ENCODE peak calls at places on chromosomes 3 and 15, in six cellular contexts. One of them, this sample, is unnamed.

GRCh38 chr3:23987376-23987775 is 42.3 kb downstream of the NR1D2 start:
- DNase-seq in upper lobe of left lung: no peak
- DNase-seq in stimulated activated effector memory CD8-positive, alpha-beta T cell treated with anti-CD3 and anti-CD28 coated beads, Interleukin-12 subunit alpha, Interleukin-12 subunit beta, amount 100 ng/mL, for 72 hours: no peak
- DNase-seq in breast epithelium: no peak
- DNase-seq in testis: no peak
- DNase-seq in GM12865: no peak
- DNase-seq in this sample: no peak

GRCh38 chr15:71639531-71639930 is 170.8 kb upstream of the NR2E3 start:
- DNase-seq in upper lobe of left lung: no peak
- DNase-seq in stimulated activated effector memory CD8-positive, alpha-beta T cell treated with anti-CD3 and anti-CD28 coated beads, Interleukin-12 subunit alpha, Interleukin-12 subunit beta, amount 100 ng/mL, for 72 hours: no peak
- DNase-seq in breast epithelium: no peak
- DNase-seq in testis: no peak
- DNase-seq in GM12865: no peak
- DNase-seq in this sample: no peak

GRCh38 chr3:162643245-162643644 is 1146.6 kb downstream of the OTOL1 start:
- DNase-seq in upper lobe of left lung: no peak
- DNase-seq in stimulated activated effector memory CD8-positive, alpha-beta T cell treated with anti-CD3 and anti-CD28 coated beads, Interleukin-12 subunit alpha, Interleukin-12 subunit beta, amount 100 ng/mL, for 72 hours: no peak
- DNase-seq in breast epithelium: no peak
- DNase-seq in testis: no peak
- DNase-seq in GM12865: no peak
- DNase-seq in this sample: no peak

GRCh38 chr3:101042996-101043686 is 49.9 kb upstream of the ABI3BP start:
- DNase-seq in upper lobe of left lung: no peak
- DNase-seq in stimulated activated effector memory CD8-positive, alpha-beta T cell treated with anti-CD3 and anti-CD28 coated beads, Interleukin-12 subunit alpha, Interleukin-12 subunit beta, amount 100 ng/mL, for 72 hours: no peak
- DNase-seq in breast epithelium: no peak
- DNase-seq in testis: no peak
- DNase-seq in GM12865: no peak
- DNase-seq in this sample: no peak

GRCh38 chr15:58229297-58229768 is 91.2 kb downstream of the AQP9 start:
- DNase-seq in upper lobe of left lung: no peak
- DNase-seq in stimulated activated effector memory CD8-positive, alpha-beta T cell treated with anti-CD3 and anti-CD28 coated beads, Interleukin-12 subunit alpha, Interleukin-12 subunit beta, amount 100 ng/mL, for 72 hours: no peak
- DNase-seq in breast epithelium: no peak
- DNase-seq in testis: no peak
- DNase-seq in GM12865: no peak
- DNase-seq in this sample: no peak

GRCh38 chr3:69422751-69423150 is 36.9 kb upstream of the FRMD4B start:
- DNase-seq in upper lobe of left lung: no peak
- DNase-seq in stimulated activated effector memory CD8-positive, alpha-beta T cell treated with anti-CD3 and anti-CD28 coated beads, Interleukin-12 subunit alpha, Interleukin-12 subunit beta, amount 100 ng/mL, for 72 hours: no peak
- DNase-seq in breast epithelium: no peak
- DNase-seq in testis: no peak
- DNase-seq in GM12865: no peak
- DNase-seq in this sample: no peak

GRCh38 chr3:150806436-150806835 is 43.5 kb upstream of the SIAH2 start:
- DNase-seq in upper lobe of left lung: no peak
- DNase-seq in stimulated activated effector memory CD8-positive, alpha-beta T cell treated with anti-CD3 and anti-CD28 coated beads, Interleukin-12 subunit alpha, Interleukin-12 subunit beta, amount 100 ng/mL, for 72 hours: no peak
- DNase-seq in breast epithelium: no peak
- DNase-seq in testis: no peak
- DNase-seq in GM12865: no peak
- DNase-seq in this sample: no peak

GRCh38 chr15:64620991-64621495 is 154.3 kb downstream of the RBPMS2 start:
- DNase-seq in upper lobe of left lung: no peak
- DNase-seq in stimulated activated effector memory CD8-positive, alpha-beta T cell treated with anti-CD3 and anti-CD28 coated beads, Interleukin-12 subunit alpha, Interleukin-12 subunit beta, amount 100 ng/mL, for 72 hours: no peak
- DNase-seq in breast epithelium: no peak
- DNase-seq in testis: no peak
- DNase-seq in GM12865: no peak
- DNase-seq in this sample: no peak

GRCh38 chr3:177150970-177151627 is 46.2 kb downstream of the TBL1XR1 start:
- DNase-seq in upper lobe of left lung: no peak
- DNase-seq in stimulated activated effector memory CD8-positive, alpha-beta T cell treated with anti-CD3 and anti-CD28 coated beads, Interleukin-12 subunit alpha, Interleukin-12 subunit beta, amount 100 ng/mL, for 72 hours: peak; percentile 48
- DNase-seq in breast epithelium: no peak
- DNase-seq in testis: no peak
- DNase-seq in GM12865: peak; percentile 77
- DNase-seq in this sample: no peak

GRCh38 chr3:184665101-184665500 is 46.8 kb downstream of the MAGEF1 start:
- DNase-seq in upper lobe of left lung: no peak
- DNase-seq in stimulated activated effector memory CD8-positive, alpha-beta T cell treated with anti-CD3 and anti-CD28 coated beads, Interleukin-12 subunit alpha, Interleukin-12 subunit beta, amount 100 ng/mL, for 72 hours: no peak
- DNase-seq in breast epithelium: no peak
- DNase-seq in testis: no peak
- DNase-seq in GM12865: no peak
- DNase-seq in this sample: no peak

This sample was measured in left ventricle myocardium superior.